ENCODE peak calls at places on chromosome 1, in seven cellular contexts. One of them, this sample, is unnamed.

GRCh38 chr1:48572632-48573258 is 100.7 kb upstream of the SPATA6 start:
- DNase-seq in RWPE1: peak; percentile 34
- DNase-seq in fibroblast of the aortic adventitia: peak; percentile 34
- DNase-seq in K562: peak; percentile 37
- DNase-seq in left lung: peak; percentile 70
- DNase-seq in upper lobe of right lung: peak; percentile 75
- DNase-seq in GM20000: peak; percentile 45
- DNase-seq in this sample: peak; percentile 49

GRCh38 chr1:62877579-62877978 is 93.6 kb downstream of the ATG4C start:
- DNase-seq in RWPE1: no peak
- DNase-seq in fibroblast of the aortic adventitia: no peak
- DNase-seq in K562: no peak
- DNase-seq in left lung: no peak
- DNase-seq in upper lobe of right lung: no peak
- DNase-seq in GM20000: no peak
- DNase-seq in this sample: no peak

GRCh38 chr1:16338961-16339360 is 13.3 kb downstream of the FBXO42 start:
- DNase-seq in RWPE1: no peak
- DNase-seq in fibroblast of the aortic adventitia: no peak
- DNase-seq in K562: no peak
- DNase-seq in left lung: no peak
- DNase-seq in upper lobe of right lung: no peak
- DNase-seq in GM20000: no peak
- DNase-seq in this sample: no peak

GRCh38 chr1:194295690-194296089 is 1109.3 kb upstream of the B3GALT2 start:
- DNase-seq in RWPE1: no peak
- DNase-seq in fibroblast of the aortic adventitia: no peak
- DNase-seq in K562: no peak
- DNase-seq in left lung: no peak
- DNase-seq in upper lobe of right lung: no peak
- DNase-seq in GM20000: peak; percentile 24
- DNase-seq in this sample: peak; percentile 27

GRCh38 chr1:89050649-89051033 is 14.4 kb downstream of the GBP1 start:
- DNase-seq in RWPE1: no peak
- DNase-seq in fibroblast of the aortic adventitia: no peak
- DNase-seq in K562: no peak
- DNase-seq in left lung: peak; percentile 52
- DNase-seq in upper lobe of right lung: no peak
- DNase-seq in GM20000: no peak
- DNase-seq in this sample: no peak

GRCh38 chr1:227731696-227732585 is 3.2 kb downstream of the JMJD4 start:
- DNase-seq in RWPE1: no peak
- DNase-seq in fibroblast of the aortic adventitia: no peak
- DNase-seq in K562: no peak
- DNase-seq in left lung: no peak
- DNase-seq in upper lobe of right lung: no peak
- DNase-seq in GM20000: no peak
- DNase-seq in this sample: no peak

GRCh38 chr1:89843279-89844121 is 22.7 kb downstream of the LRRC8D start:
- DNase-seq in RWPE1: peak; percentile 84
- DNase-seq in fibroblast of the aortic adventitia: peak; percentile 48
- DNase-seq in K562: no peak
- DNase-seq in left lung: peak; percentile 95
- DNase-seq in upper lobe of right lung: peak; percentile 81
- DNase-seq in GM20000: peak; percentile 92
- DNase-seq in this sample: peak; percentile 87

GRCh38 chr1:152162826-152163463 is 3.9 kb upstream of the RPTN start:
- DNase-seq in RWPE1: peak; percentile 89
- DNase-seq in fibroblast of the aortic adventitia: peak; percentile 73
- DNase-seq in K562: no peak
- DNase-seq in left lung: no peak
- DNase-seq in upper lobe of right lung: no peak
- DNase-seq in GM20000: no peak
- DNase-seq in this sample: no peak

GRCh38 chr1:27366411-27367159 is at the start of gene MAP3K6:
- DNase-seq in RWPE1: peak; percentile 88
- DNase-seq in fibroblast of the aortic adventitia: peak; percentile 73
- DNase-seq in K562: peak; percentile 90
- DNase-seq in left lung: peak; percentile 95
- DNase-seq in upper lobe of right lung: peak; percentile 96
- DNase-seq in GM20000: peak; percentile 79
- DNase-seq in this sample: peak; percentile 59

DNA sequence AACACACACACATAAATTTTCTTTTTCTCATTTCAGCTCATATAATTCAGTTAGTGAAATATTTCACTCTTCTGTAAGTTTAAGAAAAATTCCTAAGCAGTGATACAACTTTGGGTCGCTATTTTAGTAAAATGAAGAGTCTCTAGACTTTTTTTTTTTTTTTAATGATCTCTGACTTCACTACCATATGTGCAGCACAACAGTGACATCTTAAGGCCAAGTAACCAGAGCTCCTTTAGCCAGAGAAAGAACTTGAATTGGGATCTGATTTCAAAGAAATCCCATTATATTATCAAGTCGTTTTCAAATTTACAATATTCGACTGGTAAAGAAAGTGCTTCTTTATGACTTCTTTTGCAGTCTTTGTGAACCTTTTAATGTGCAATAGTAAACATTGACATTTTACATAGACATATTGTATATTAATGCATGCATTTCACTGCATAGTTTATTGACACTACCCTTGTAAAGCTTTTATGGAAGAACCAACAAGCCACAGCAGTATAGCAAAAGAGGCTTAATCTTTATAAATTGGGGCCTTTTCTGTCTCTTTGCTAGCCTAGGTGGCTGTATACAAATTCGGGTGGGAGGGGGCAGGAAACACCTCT is 62.2 kb downstream of the LRRC40 start:
- DNase-seq in RWPE1: no peak
- DNase-seq in fibroblast of the aortic adventitia: peak; percentile 73
- DNase-seq in K562: no peak
- DNase-seq in left lung: no peak
- DNase-seq in upper lobe of right lung: no peak
- DNase-seq in GM20000: no peak
- DNase-seq in this sample: no peak
- TF ChIP-seq CTCF in RWPE1: no peak
- TF ChIP-seq CTCF in fibroblast of the aortic adventitia: peak; percentile 38
- TF ChIP-seq CTCF in K562: peak; percentile 34
- TF ChIP-seq CTCF in left lung: no peak
- TF ChIP-seq CTCF in upper lobe of right lung: peak; percentile 12
- TF ChIP-seq CTCF in GM20000: no peak
- TF ChIP-seq CTCF in this sample: no peak

DNA sequence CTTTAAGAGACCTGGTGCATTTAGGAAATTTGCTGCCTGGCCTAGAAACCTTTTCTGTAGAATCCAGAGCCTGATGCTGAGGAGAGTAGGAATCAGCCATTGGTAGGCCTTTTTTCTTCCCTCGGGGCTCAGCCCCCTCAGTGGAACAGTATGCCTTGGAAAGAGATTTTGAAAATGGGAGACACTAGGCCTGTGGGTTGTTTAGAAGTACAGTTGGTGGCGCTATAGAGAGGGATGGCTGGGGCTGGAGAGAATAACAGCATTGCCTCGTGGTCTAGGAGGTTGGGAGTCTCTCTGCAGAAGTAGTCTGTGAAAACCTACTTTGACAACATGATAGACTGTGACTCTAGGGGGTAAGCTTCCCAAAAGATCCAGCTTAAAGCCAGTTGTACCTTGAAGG is 8.2 kb downstream of the KIF2C start:
- DNase-seq in RWPE1: no peak
- DNase-seq in fibroblast of the aortic adventitia: no peak
- DNase-seq in K562: no peak
- DNase-seq in left lung: no peak
- DNase-seq in upper lobe of right lung: no peak
- DNase-seq in GM20000: no peak
- DNase-seq in this sample: no peak
- TF ChIP-seq CTCF in RWPE1: no peak
- TF ChIP-seq CTCF in fibroblast of the aortic adventitia: no peak
- TF ChIP-seq CTCF in K562: peak; percentile 48
- TF ChIP-seq CTCF in left lung: no peak
- TF ChIP-seq CTCF in upper lobe of right lung: no peak
- TF ChIP-seq CTCF in GM20000: no peak
- TF ChIP-seq CTCF in this sample: no peak

GRCh38 chr1:93442276-93442675 is 5.6 kb upstream of the FNBP1L start:
- DNase-seq in RWPE1: peak; percentile 27
- DNase-seq in fibroblast of the aortic adventitia: no peak
- DNase-seq in K562: no peak
- DNase-seq in left lung: peak; percentile 73
- DNase-seq in upper lobe of right lung: no peak
- DNase-seq in GM20000: no peak
- DNase-seq in this sample: no peak
- TF ChIP-seq CTCF in RWPE1: no peak
- TF ChIP-seq CTCF in fibroblast of the aortic adventitia: no peak
- TF ChIP-seq CTCF in K562: no peak
- TF ChIP-seq CTCF in left lung: no peak
- TF ChIP-seq CTCF in upper lobe of right lung: no peak
- TF ChIP-seq CTCF in GM20000: no peak
- TF ChIP-seq CTCF in this sample: no peak

GRCh38 chr1:55718758-55719671 is 503.9 kb upstream of the USP24 start:
- DNase-seq in RWPE1: peak; percentile 79
- DNase-seq in fibroblast of the aortic adventitia: peak; percentile 100
- DNase-seq in K562: no peak
- DNase-seq in left lung: no peak
- DNase-seq in upper lobe of right lung: peak; percentile 57
- DNase-seq in GM20000: no peak
- DNase-seq in this sample: no peak
- TF ChIP-seq CTCF in RWPE1: no peak
- TF ChIP-seq CTCF in fibroblast of the aortic adventitia: peak; percentile 27
- TF ChIP-seq CTCF in K562: no peak
- TF ChIP-seq CTCF in left lung: no peak
- TF ChIP-seq CTCF in upper lobe of right lung: no peak
- TF ChIP-seq CTCF in GM20000: no peak
- TF ChIP-seq CTCF in this sample: no peak